ENCODE peak calls at places on chromosomes 11 and 22, in five cellular contexts. L is tibial artery, O is bronchial epithelial cell, N is neuronal stem cell, M is mesendoderm. I is an unnamed sample.

GRCh38 chr11:19828382-19829108 is 115.9 kb downstream of the NAV2 start:
- DNase-seq in L (no peak), O (peak; percentile 80), N (no peak), M (no peak), I (no peak)

GRCh38 chr22:32103648-32104326 is 55.3 kb downstream of the C22orf42 start:
- DNase-seq in L (no peak), O (peak; percentile 35), N (no peak), M (no peak), I (no peak)

GRCh38 chr11:67662806-67663514 is 11.5 kb downstream of the ALDH3B2 start:
- DNase-seq in L (peak; percentile 10), O (no peak), N (no peak), M (no peak), I (peak; percentile 28)

GRCh38 chr22:39525658-39525975 is 5.3 kb downstream of the ATF4 start:
- DNase-seq in L (no peak), O (no peak), N (no peak), M (no peak), I (peak; percentile 61)

GRCh38 chr11:63227521-63228107 is 15.8 kb downstream of the SLC22A25 start:
- DNase-seq in L (no peak), O (no peak), N (no peak), M (no peak), I (no peak)

GRCh38 chr22:45910928-45911467 is 66.0 kb downstream of the WNT7B start:
- DNase-seq in L (no peak), O (no peak), N (no peak), M (no peak), I (no peak)

GRCh38 chr11:12537778-12538401 is 136.3 kb upstream of the TEAD1 start:
- DNase-seq in L (peak; percentile 66), O (no peak), N (no peak), M (peak; percentile 31), I (no peak)

GRCh38 chr11:126647735-126648134 is 292.2 kb downstream of the ST3GAL4 start:
- DNase-seq in L (no peak), O (peak; percentile 59), N (no peak), M (peak; percentile 30), I (no peak)

GRCh38 chr22:24433868-24434471 is 6.6 kb downstream of the ADORA2A start:
- DNase-seq in L (no peak), O (peak; percentile 37), N (no peak), M (no peak), I (peak; percentile 42)

GRCh38 chr11:83317757-83318548 is 31.8 kb upstream of the CCDC90B start:
- DNase-seq in L (no peak), O (peak; percentile 30), N (no peak), M (no peak), I (peak; percentile 15)

GRCh38 chr11:63489879-63490278 is 1.1 kb downstream of the PLAAT5 start:
- DNase-seq in L (no peak), O (no peak), N (no peak), M (peak; percentile 89), I (peak; percentile 58)

DNA sequence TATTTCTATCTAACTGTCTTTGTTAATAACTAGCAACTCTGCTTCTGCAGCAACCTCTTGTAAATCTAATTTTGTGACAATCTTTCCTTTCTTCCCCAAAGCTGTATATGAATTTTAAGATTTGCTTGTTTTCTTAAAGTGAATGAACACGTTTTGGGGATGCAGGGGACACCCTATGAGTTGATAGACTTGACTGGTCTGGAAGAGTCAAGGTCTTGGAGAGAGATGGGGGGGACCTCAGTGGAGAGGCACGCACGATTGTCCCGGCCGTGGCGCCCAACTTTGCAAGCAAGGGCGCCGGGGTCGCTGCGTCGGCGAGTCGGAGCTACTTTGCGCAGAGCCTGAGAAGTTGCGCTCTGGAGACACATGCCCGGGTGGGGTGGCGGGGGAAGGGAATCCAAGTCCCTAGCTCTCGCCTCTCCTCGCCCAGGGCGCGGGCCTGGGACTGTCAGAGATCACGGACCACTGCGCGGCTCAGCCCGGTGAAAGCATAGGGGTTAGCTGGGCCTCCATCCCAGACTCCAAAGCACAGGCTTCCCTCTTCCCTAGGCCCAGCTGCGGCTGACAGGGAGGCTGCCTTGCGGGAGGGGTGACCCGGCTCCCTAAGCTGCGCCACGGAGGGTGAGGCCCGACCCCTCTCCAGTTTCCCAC is 854 bp downstream of the ABCC8 start:
- DNase-seq in L (no peak), O (no peak), N (no peak), M (peak; percentile 22), I (peak; percentile 80)
- H3K27me3 ChIP-seq in L (no peaks in the 10 kb centered on the region), O (peaks cover 24% of the 10 kb centered on the region), N (peaks cover 87% of the 10 kb centered on the region), M (peaks cover 29% of the 10 kb centered on the region), I (peaks cover 62% of the 10 kb centered on the region)

DNA sequence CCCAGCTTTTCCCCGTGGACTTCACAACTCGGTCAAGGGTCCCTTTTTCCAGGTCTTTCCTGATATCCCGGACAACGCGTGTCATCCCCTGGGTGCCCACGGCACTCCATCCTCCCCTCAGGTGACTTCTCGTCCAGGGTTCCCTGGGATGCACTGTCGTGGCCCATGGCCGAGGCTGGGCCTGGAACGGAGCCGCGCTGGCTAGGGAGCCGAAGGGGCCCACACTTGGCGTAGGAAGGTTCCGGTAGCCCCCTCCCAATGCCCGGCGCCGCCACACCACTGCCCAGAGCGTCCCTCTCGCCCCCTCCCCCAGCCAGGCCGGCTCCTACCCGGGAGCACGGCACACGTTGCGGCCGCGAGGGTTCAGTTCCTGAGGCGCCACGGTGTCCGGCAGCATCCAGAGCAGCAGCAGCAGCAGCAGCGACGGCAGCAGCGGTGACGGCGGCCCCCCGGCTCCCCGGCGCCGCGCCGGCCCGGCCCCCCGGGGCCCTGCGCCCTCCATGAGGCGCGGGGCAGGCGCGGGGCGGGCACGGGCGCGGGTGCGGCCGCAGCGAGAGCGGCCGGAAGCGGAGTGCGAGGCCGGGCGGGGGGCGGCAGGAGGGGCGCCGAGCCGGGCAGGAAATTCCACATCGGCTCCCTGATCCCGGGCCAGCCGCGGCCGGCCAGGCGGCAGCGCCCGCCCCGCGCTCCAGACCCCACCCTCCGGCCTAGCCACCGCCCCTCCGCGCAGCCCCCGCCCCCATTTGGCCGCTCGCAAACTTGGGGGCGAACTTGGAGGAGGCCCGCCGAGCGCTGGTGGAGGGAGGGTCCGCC is at the start of gene SCARF2:
- DNase-seq in L (no peak), O (no peak), N (peak; percentile 56), M (peak; percentile 79), I (peak; percentile 98)
- H3K27me3 ChIP-seq in L (no peaks in the 10 kb centered on the region), O (peaks cover 22% of the 10 kb centered on the region), N (no peaks in the 10 kb centered on the region), M (no peaks in the 10 kb centered on the region), I (peaks cover 36% of the 10 kb centered on the region)

DNA sequence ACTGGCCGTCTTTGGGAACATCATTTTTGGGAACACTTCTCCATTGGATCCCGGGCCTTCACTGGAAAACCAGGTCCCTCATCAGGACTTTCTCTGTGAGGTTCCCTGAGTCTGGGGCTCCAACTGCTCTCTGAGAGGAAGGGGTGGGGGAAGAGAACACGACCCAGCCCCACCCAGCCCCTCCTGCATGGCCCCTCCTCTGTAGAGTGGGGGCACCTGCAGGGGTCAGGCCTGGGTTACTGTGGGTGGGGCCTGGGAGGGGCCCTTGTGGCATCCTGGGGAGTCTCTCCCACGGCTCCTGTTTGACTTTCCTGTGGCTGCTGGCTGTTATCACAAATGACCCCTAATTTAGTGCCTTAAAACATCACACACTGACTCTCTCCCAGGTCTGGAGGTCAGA is 36.3 kb downstream of the IGLL5 start:
- DNase-seq in L (no peak), O (no peak), N (no peak), M (no peak), I (peak; percentile 31)
- H3K27me3 ChIP-seq in L (no peaks in the 10 kb centered on the region), O (no peaks in the 10 kb centered on the region), N (peaks cover 4% of the 10 kb centered on the region), M (no peaks in the 10 kb centered on the region), I (no peaks in the 10 kb centered on the region)

DNA sequence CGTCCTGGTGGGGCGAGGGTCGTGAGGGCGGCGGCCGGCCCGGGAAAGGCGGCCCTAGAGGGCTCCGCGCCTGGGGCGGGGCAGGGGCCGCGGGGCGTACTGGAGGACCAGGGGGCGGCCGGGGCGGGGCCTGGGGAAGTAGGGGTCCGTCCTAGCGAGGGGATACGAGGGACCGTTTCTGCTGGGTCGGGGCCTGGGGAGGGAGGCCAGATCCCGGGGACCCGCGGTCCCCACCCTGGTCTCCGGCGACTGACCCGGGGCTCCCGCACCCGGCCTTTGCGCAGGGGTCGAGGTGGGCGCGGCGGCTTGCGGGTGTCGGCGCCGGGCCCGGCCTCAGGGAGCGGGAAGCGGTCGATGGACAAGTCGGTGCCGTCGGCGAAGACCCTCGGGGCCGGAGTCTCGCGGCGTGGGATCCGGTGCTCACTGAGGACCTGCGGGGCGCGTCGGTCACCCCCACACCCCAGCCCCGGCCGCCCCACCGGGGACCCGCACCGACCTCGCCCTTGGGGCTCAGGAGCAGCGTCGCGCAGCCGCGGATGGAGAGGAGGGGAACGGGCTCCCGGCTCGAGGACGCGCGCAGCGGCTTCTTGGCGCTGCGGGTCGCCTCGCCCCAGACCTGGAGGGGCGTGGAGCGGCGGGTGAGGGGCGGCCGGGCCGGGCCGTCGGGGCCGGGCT is 4.9 kb downstream of the LMNTD2 start:
- DNase-seq in L (no peak), O (no peak), N (no peak), M (no peak), I (peak; percentile 85)
- H3K27me3 ChIP-seq in L (peaks cover 13% of the 10 kb centered on the region), O (peaks cover 2% of the 10 kb centered on the region), N (peaks cover 53% of the 10 kb centered on the region), M (peaks cover 10% of the 10 kb centered on the region), I (peaks cover 35% of the 10 kb centered on the region)